ENCODE peak calls at places on chromosome 15, in five cellular contexts. A, P, G, U and E are unnamed samples.

GRCh38 chr15:90113166-90113565 is 10.9 kb upstream of the IDH2 start:
- DNase-seq in A (no peak), P (no peak), G (no peak), U (no peak), E (no peak)

GRCh38 chr15:63488432-63488910 is 15.9 kb upstream of the USP3 start:
- DNase-seq in A (no peak), P (no peak), G (no peak), U (no peak), E (no peak)

GRCh38 chr15:68334661-68335124 is 57.1 kb downstream of the FEM1B start:
- DNase-seq in A (no peak), P (no peak), G (no peak), U (no peak), E (no peak)

GRCh38 chr15:54519577-54519976 is 541.3 kb downstream of the UNC13C start:
- DNase-seq in A (no peak), P (no peak), G (no peak), U (no peak), E (no peak)

GRCh38 chr15:63389902-63390301 is 8.3 kb upstream of the CA12 start:
- DNase-seq in A (no peak), P (no peak), G (no peak), U (peak), E (no peak)

GRCh38 chr15:70111203-70112017 is 13.7 kb upstream of the TLE3 start:
- DNase-seq in A (peak), P (peak), G (peak), U (peak), E (peak)

GRCh38 chr15:95304116-95304873 is 1026.2 kb upstream of the NR2F2 start:
- DNase-seq in A (no peak), P (no peak), G (peak), U (no peak), E (no peak)

GRCh38 chr15:60323322-60323721 is 74.5 kb downstream of the ANXA2 start:
- DNase-seq in A (no peak), P (no peak), G (no peak), U (no peak), E (no peak)

GRCh38 chr15:70385711-70386110 is 288.0 kb upstream of the TLE3 start:
- DNase-seq in A (no peak), P (no peak), G (no peak), U (peak), E (no peak)

GRCh38 chr15:75036269-75036668 is 12.9 kb downstream of the PPCDC start:
- DNase-seq in A (no peak), P (peak), G (peak), U (no peak), E (peak)

GRCh38 chr15:96345560-96346389 is 15.3 kb downstream of the NR2F2 start:
- DNase-seq in A (peak), P (peak), G (peak), U (peak), E (peak)

GRCh38 chr15:73856458-73857192 is 16.7 kb upstream of the TBC1D21 start:
- DNase-seq in A (no peak), P (no peak), G (no peak), U (no peak), E (no peak)

GRCh38 chr15:31077981-31078380 is 23.5 kb downstream of the TRPM1 start:
- DNase-seq in A (no peak), P (no peak), G (no peak), U (no peak), E (no peak)